ENCODE peak calls at places on chromosomes 1 and 21, in nine cellular contexts. T, Y, D, G, B, P, Z, S and U are unnamed samples.

GRCh38 chr1:119686661-119687060 is 25.1 kb upstream of the PHGDH start:
- DNase-seq in T (peak; percentile 52), S (no peak), B (no peak), G (no peak), Y (no peak), D (no peak), P (no peak), Z (no peak), U (no peak)

GRCh38 chr1:183901748-183902341 is 96.9 kb downstream of the RGL1 start:
- DNase-seq in Z (peak; percentile 51), G (no peak), T (no peak), S (no peak), P (no peak), D (no peak), Y (no peak), B (no peak), U (no peak)

GRCh38 chr1:44326066-44326701 is 28.9 kb downstream of the ERI3 start:
- DNase-seq in T (no peak), Z (peak; percentile 53), G (no peak), S (no peak), B (no peak), P (no peak), D (peak; percentile 16), Y (no peak), U (no peak)

GRCh38 chr1:116769561-116769977 is 15.3 kb downstream of the CD2 start:
- DNase-seq in G (no peak), Y (no peak), P (peak; percentile 89), Z (no peak), T (no peak), B (no peak), S (no peak), D (peak; percentile 67), U (peak; percentile 93)

GRCh38 chr21:45281411-45282282 is 6.0 kb downstream of the POFUT2 start:
- DNase-seq in S (peak; percentile 66), Z (no peak), P (no peak), T (peak; percentile 5), G (no peak), Y (no peak), D (no peak), B (peak; percentile 6), U (no peak)

GRCh38 chr1:75723989-75724471 is 479 bp upstream of the ACADM start:
- DNase-seq in Y (peak; percentile 71), B (peak; percentile 89), P (peak; percentile 71), G (no peak), D (peak; percentile 83), T (peak; percentile 91), S (peak; percentile 94), Z (peak; percentile 74), U (peak; percentile 81)

GRCh38 chr21:46320331-46320801 is 3.3 kb downstream of the C21orf58 start:
- DNase-seq in Y (no peak), T (no peak), P (no peak), G (no peak), B (no peak), Z (no peak), S (no peak), D (no peak), U (no peak)

GRCh38 chr1:230084408-230085177 is 17.6 kb downstream of the GALNT2 start:
- DNase-seq in D (peak; percentile 98), T (peak; percentile 91), B (no peak), Y (peak; percentile 66), Z (peak; percentile 97), S (no peak), G (no peak), P (no peak), U (peak; percentile 76)

GRCh38 chr1:191528275-191528674 is 630.0 kb upstream of the RGS18 start:
- DNase-seq in G (no peak), P (no peak), B (no peak), Y (no peak), S (no peak), Z (no peak), D (no peak), T (no peak), U (no peak)

GRCh38 chr1:28417441-28418277 is 48.1 kb downstream of the PHACTR4 start:
- DNase-seq in B (no peak), Y (no peak), S (no peak), G (no peak), T (peak; percentile 83), D (peak; percentile 75), P (no peak), Z (peak; percentile 73), U (peak; percentile 19)

GRCh38 chr1:82721702-82722101 is 921.0 kb downstream of the ADGRL2 start:
- DNase-seq in S (no peak), T (no peak), B (no peak), Z (no peak), G (no peak), Y (no peak), D (no peak), P (no peak), U (no peak)

GRCh38 chr1:70083519-70083918 is 121.9 kb downstream of the LRRC40 start:
- DNase-seq in T (no peak), Z (no peak), P (no peak), S (no peak), D (no peak), Y (no peak), G (no peak), B (no peak), U (no peak)

GRCh38 chr1:78237364-78237916 is 191.7 kb downstream of the GIPC2 start:
- DNase-seq in Y (no peak), P (no peak), B (no peak), G (no peak), Z (no peak), T (no peak), S (no peak), D (no peak), U (no peak)

GRCh38 chr1:71542155-71542554 is 461.3 kb upstream of the ZRANB2 start:
- DNase-seq in Y (no peak), P (no peak), G (no peak), D (no peak), T (no peak), Z (no peak), B (no peak), S (no peak), U (no peak)

GRCh38 chr1:10870493-10871096 is 74.1 kb upstream of the CASZ1 start:
- DNase-seq in Y (no peak), P (no peak), S (no peak), G (no peak), Z (no peak), D (no peak), B (no peak), T (no peak), U (no peak)

GRCh38 chr21:42583992-42584641 is 69.3 kb upstream of the PDE9A start:
- DNase-seq in Y (no peak), Z (no peak), B (no peak), G (no peak), D (no peak), P (no peak), S (no peak), T (no peak), U (no peak)

GRCh38 chr1:53535226-53535625 is 76.0 kb downstream of the DMRTB1 start:
- DNase-seq in T (no peak), G (no peak), S (no peak), Y (no peak), B (no peak), Z (no peak), D (no peak), P (no peak), U (no peak)

GRCh38 chr1:226637147-226637935 is 88.8 kb downstream of the STUM start:
- DNase-seq in S (peak; percentile 90), Y (peak; percentile 53), G (no peak), P (no peak), B (peak; percentile 63), Z (peak; percentile 68), D (no peak), T (no peak), U (no peak)

DNA sequence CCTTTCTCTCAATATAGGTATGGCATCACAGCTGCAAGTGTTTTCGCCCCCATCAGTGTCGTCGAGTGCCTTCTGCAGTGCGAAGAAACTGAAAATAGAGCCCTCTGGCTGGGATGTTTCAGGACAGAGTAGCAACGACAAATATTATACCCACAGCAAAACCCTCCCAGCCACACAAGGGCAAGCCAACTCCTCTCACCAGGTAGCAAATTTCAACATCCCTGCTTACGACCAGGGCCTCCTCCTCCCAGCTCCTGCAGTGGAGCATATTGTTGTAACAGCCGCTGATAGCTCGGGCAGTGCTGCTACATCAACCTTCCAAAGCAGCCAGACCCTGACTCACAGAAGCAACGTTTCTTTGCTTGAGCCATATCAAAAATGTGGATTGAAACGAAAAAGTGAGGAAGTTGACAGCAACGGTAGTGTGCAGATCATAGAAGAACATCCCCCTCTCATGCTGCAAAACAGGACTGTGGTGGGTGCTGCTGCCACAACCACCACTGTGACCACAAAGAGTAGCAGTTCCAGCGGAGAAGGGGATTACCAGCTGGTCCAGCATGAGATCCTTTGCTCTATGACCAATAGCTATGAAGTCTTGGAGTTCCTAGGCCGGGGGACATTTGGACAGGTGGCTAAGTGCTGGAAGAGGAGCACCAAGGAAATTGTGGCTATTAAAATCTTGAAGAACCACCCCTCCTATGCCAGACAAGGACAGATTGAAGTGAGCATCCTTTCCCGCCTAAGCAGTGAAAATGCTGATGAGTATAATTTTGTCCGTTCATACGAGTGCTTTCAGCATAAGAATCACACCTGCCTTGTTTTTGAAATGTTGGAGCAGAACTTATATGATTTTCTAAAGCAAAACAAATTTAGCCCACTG is 11.5 kb downstream of the HIPK1 start:
- DNase-seq in G (no peak), D (no peak), T (no peak), B (no peak), P (peak; percentile 38), S (no peak), Y (no peak), Z (no peak), U (peak; percentile 38)
- H3K4me3 ChIP-seq in G (no peak overlapping the region), D (no peak overlapping the region), T (no peak overlapping the region), B (no peak overlapping the region), P (no peak overlapping the region), S (no peak overlapping the region), Y (no peak overlapping the region), Z (no peak overlapping the region), U (no peak overlapping the region)

DNA sequence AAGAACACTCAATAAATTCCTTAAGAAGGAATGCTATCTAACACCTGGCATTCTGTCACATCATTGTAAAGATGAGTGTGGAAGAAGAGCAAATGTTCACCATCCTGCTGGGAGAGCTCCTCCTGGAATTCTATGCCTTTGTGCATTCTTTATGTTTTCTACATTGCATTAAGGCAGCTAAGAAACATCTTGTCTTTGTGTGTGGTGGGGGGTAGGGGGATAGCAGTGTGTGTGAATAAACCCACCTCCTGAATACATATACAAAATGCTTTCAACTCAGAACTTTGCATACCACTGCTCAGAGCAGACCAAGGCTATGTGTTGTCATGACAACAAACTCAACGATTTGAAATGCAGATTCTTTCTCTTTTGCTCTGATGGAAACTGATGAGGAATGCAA is 193.6 kb upstream of the KAZN start:
- DNase-seq in P (no peak), S (no peak), Z (no peak), T (no peak), B (no peak), D (no peak), Y (no peak), G (no peak), U (no peak)
- H3K4me3 ChIP-seq in P (no peak overlapping the region), S (no peak overlapping the region), Z (no peak overlapping the region), T (no peak overlapping the region), B (no peak overlapping the region), D (no peak overlapping the region), Y (no peak overlapping the region), G (no peak overlapping the region), U (no peak overlapping the region)

GRCh38 chr1:5887436-5888290 is 104.6 kb downstream of the NPHP4 start:
- DNase-seq in T (no peak), Z (no peak), D (no peak), G (no peak), S (no peak), P (no peak), B (no peak), Y (no peak), U (no peak)
- H3K4me3 ChIP-seq in T (no peak overlapping the region), Z (no peak overlapping the region), D (no peak overlapping the region), G (no peak overlapping the region), S (no peak overlapping the region), P (no peak overlapping the region), B (no peak overlapping the region), Y (no peak overlapping the region), U (no peak overlapping the region)

GRCh38 chr1:203289982-203290260 is 15.4 kb upstream of the BTG2 start:
- DNase-seq in P (no peak), B (no peak), T (no peak), S (no peak), Y (no peak), D (no peak), G (no peak), Z (no peak), U (no peak)
- H3K4me3 ChIP-seq in P (peak overlapping the region; percentile 11), B (peak overlapping the region; percentile 35), T (no peak overlapping the region), S (no peak overlapping the region), Y (peak overlapping the region; percentile 29), D (no peak overlapping the region), G (peak overlapping the region; percentile 26), Z (no peak overlapping the region), U (no peak overlapping the region)